ENCODE peak calls at places on chromosomes 12 and 14, in five cellular contexts. One of them, this sample, is unnamed.

GRCh38 chr12:40942326-40942725 is 245.8 kb upstream of the PDZRN4 start:
- DNase-seq in glutamatergic neuron: no peak
- DNase-seq in C1 segment of cervical spinal cord: no peak
- DNase-seq in amniotic epithelial cell: peak
- DNase-seq in activated naive CD4-positive, alpha-beta T cell treated with anti-CD3 and anti-CD28 coated beads, Interleukin-2, amount 10 ng/mL, durations not matched to agents 7 days and 5 days: no peak
- DNase-seq in this sample: peak

GRCh38 chr14:91613459-91614145 is 103.5 kb upstream of the PPP4R3A start:
- DNase-seq in C1 segment of cervical spinal cord: no peak
- DNase-seq in glutamatergic neuron: no peak
- DNase-seq in amniotic epithelial cell: no peak
- DNase-seq in activated naive CD4-positive, alpha-beta T cell treated with anti-CD3 and anti-CD28 coated beads, Interleukin-2, amount 10 ng/mL, durations not matched to agents 7 days and 5 days: no peak
- DNase-seq in this sample: peak

GRCh38 chr12:104064842-104065441 is 611 bp downstream of the HCFC2 start:
- DNase-seq in activated naive CD4-positive, alpha-beta T cell treated with anti-CD3 and anti-CD28 coated beads, Interleukin-2, amount 10 ng/mL, durations not matched to agents 7 days and 5 days: peak
- DNase-seq in C1 segment of cervical spinal cord: no peak
- DNase-seq in glutamatergic neuron: peak
- DNase-seq in amniotic epithelial cell: no peak
- DNase-seq in this sample: no peak

GRCh38 chr12:15045451-15045850 is 72.6 kb downstream of the PDE6H start:
- DNase-seq in C1 segment of cervical spinal cord: no peak
- DNase-seq in amniotic epithelial cell: no peak
- DNase-seq in activated naive CD4-positive, alpha-beta T cell treated with anti-CD3 and anti-CD28 coated beads, Interleukin-2, amount 10 ng/mL, durations not matched to agents 7 days and 5 days: no peak
- DNase-seq in glutamatergic neuron: no peak
- DNase-seq in this sample: no peak

GRCh38 chr14:105315941-105316562 is 1.5 kb downstream of the PACS2 start:
- DNase-seq in glutamatergic neuron: peak
- DNase-seq in amniotic epithelial cell: no peak
- DNase-seq in activated naive CD4-positive, alpha-beta T cell treated with anti-CD3 and anti-CD28 coated beads, Interleukin-2, amount 10 ng/mL, durations not matched to agents 7 days and 5 days: no peak
- DNase-seq in C1 segment of cervical spinal cord: no peak
- DNase-seq in this sample: no peak

GRCh38 chr14:53875337-53875897 is 81.2 kb downstream of the BMP4 start:
- DNase-seq in C1 segment of cervical spinal cord: no peak
- DNase-seq in activated naive CD4-positive, alpha-beta T cell treated with anti-CD3 and anti-CD28 coated beads, Interleukin-2, amount 10 ng/mL, durations not matched to agents 7 days and 5 days: no peak
- DNase-seq in amniotic epithelial cell: no peak
- DNase-seq in glutamatergic neuron: no peak
- DNase-seq in this sample: no peak

GRCh38 chr14:84643438-84643837 is 886.5 kb upstream of the FLRT2 start:
- DNase-seq in glutamatergic neuron: no peak
- DNase-seq in activated naive CD4-positive, alpha-beta T cell treated with anti-CD3 and anti-CD28 coated beads, Interleukin-2, amount 10 ng/mL, durations not matched to agents 7 days and 5 days: no peak
- DNase-seq in amniotic epithelial cell: no peak
- DNase-seq in C1 segment of cervical spinal cord: no peak
- DNase-seq in this sample: no peak

GRCh38 chr14:93901813-93902212 is 25.3 kb upstream of the FAM181A start:
- DNase-seq in glutamatergic neuron: no peak
- DNase-seq in activated naive CD4-positive, alpha-beta T cell treated with anti-CD3 and anti-CD28 coated beads, Interleukin-2, amount 10 ng/mL, durations not matched to agents 7 days and 5 days: no peak
- DNase-seq in C1 segment of cervical spinal cord: no peak
- DNase-seq in amniotic epithelial cell: no peak
- DNase-seq in this sample: no peak

GRCh38 chr12:52380271-52380694 is 5.2 kb downstream of the KRT84 start:
- DNase-seq in activated naive CD4-positive, alpha-beta T cell treated with anti-CD3 and anti-CD28 coated beads, Interleukin-2, amount 10 ng/mL, durations not matched to agents 7 days and 5 days: peak
- DNase-seq in C1 segment of cervical spinal cord: no peak
- DNase-seq in glutamatergic neuron: peak
- DNase-seq in amniotic epithelial cell: peak
- DNase-seq in this sample: peak

GRCh38 chr12:88309546-88309945 is 167.4 kb downstream of the TMTC3 start:
- DNase-seq in C1 segment of cervical spinal cord: no peak
- DNase-seq in glutamatergic neuron: no peak
- DNase-seq in activated naive CD4-positive, alpha-beta T cell treated with anti-CD3 and anti-CD28 coated beads, Interleukin-2, amount 10 ng/mL, durations not matched to agents 7 days and 5 days: no peak
- DNase-seq in amniotic epithelial cell: peak
- DNase-seq in this sample: peak